ENCODE peak calls at places on chromosome 11, in five cellular contexts. M is activated CD4-positive, alpha-beta T cell treated with anti-CD3 and anti-CD28 coated beads, Interleukin-2, amount 50 U/mL, for 48 hours; F is cardiac muscle cell; V is T follicular helper cell; R is osteocyte. G is an unnamed sample.
A peak's percentile ranks its signal among the peaks of the same experiment; 100 is the strongest.

GRCh38 chr11:89625171-89625570 is 84.9 kb upstream of the TRIM77 start:
- DNase-seq in F (no peak), V (no peak), R (no peak), M (no peak), G (no peak)

GRCh38 chr11:98793276-98793675 is 227.5 kb upstream of the CNTN5 start:
- DNase-seq in V (no peak), F (no peak), M (no peak), R (no peak), G (no peak)

GRCh38 chr11:108216988-108217387 is 5.5 kb downstream of the NPAT start:
- DNase-seq in R (no peak), V (no peak), F (no peak), M (no peak), G (no peak)

GRCh38 chr11:2428322-2428795 is 16.0 kb downstream of the TRPM5 start:
- DNase-seq in M (peak; percentile 90), R (no peak), F (peak; percentile 62), V (peak; percentile 85), G (peak; percentile 10)

GRCh38 chr11:120686516-120686915 is 175.0 kb downstream of the GRIK4 start:
- DNase-seq in V (no peak), F (no peak), R (no peak), M (no peak), G (no peak)

GRCh38 chr11:57566564-57567209 is 785 bp downstream of the UBE2L6 start:
- DNase-seq in M (peak; percentile 13), V (no peak), F (peak; percentile 10), R (no peak), G (no peak)

GRCh38 chr11:66457826-66458225 is 8.9 kb upstream of the PELI3 start:
- DNase-seq in M (no peak), R (no peak), V (no peak), F (no peak), G (no peak)

GRCh38 chr11:65590240-65590738 is 5.3 kb downstream of the KCNK7 start:
- DNase-seq in M (no peak), F (peak; percentile 50), V (no peak), R (no peak), G (no peak)

GRCh38 chr11:122157540-122158173 is 41.6 kb upstream of the BLID start:
- DNase-seq in F (peak; percentile 41), M (no peak), R (no peak), V (no peak), G (no peak)

GRCh38 chr11:34165786-34166557 is 60.5 kb downstream of the NAT10 start:
- DNase-seq in R (no peak), F (no peak), M (no peak), V (no peak), G (no peak)

GRCh38 chr11:47508595-47509555 is 44.1 kb downstream of the CELF1 start:
- DNase-seq in M (peak; percentile 29), V (no peak), R (no peak), F (no peak), G (no peak)

GRCh38 chr11:279966-280761 is 2.0 kb downstream of the NLRP6 start:
- DNase-seq in M (no peak), R (no peak), V (peak; percentile 41), F (peak; percentile 47), G (no peak)

GRCh38 chr11:80727315-80727714 is 1286.5 kb upstream of the TENM4 start:
- DNase-seq in F (peak; percentile 41), M (no peak), R (no peak), V (no peak), G (no peak)

GRCh38 chr11:95680169-95680929 is 109.2 kb downstream of the FAM76B start:
- DNase-seq in R (no peak), M (no peak), F (peak; percentile 86), V (no peak), G (no peak)

GRCh38 chr11:64482588-64482987 is 108.4 kb upstream of the SLC22A12 start:
- DNase-seq in R (no peak), V (no peak), M (no peak), F (no peak), G (no peak)

GRCh38 chr11:86431258-86431657 is 56.6 kb downstream of the CCDC81 start:
- DNase-seq in M (no peak), F (no peak), V (no peak), R (no peak), G (no peak)

GRCh38 chr11:65423516-65424199 is 1.1 kb downstream of the NEAT1 start:
- DNase-seq in V (no peak), R (peak; percentile 74), F (peak; percentile 73), M (no peak), G (no peak)

GRCh38 chr11:10322830-10323792 is 18.2 kb downstream of the ADM start:
- DNase-seq in M (peak; percentile 51), R (no peak), F (peak; percentile 90), V (no peak), G (no peak)

GRCh38 chr11:65501005-65501529 is 2.2 kb downstream of the MALAT1 start:
- DNase-seq in M (no peak), V (no peak), R (no peak), F (no peak), G (no peak)

GRCh38 chr11:48019230-48019584 is 38.8 kb downstream of the PTPRJ start:
- DNase-seq in F (peak; percentile 44), M (peak; percentile 37), V (no peak), R (no peak), G (no peak)

GRCh38 chr11:34886609-34887008 is 29.6 kb downstream of the APIP start:
- DNase-seq in F (no peak), R (no peak), V (no peak), M (no peak), G (no peak)

GRCh38 chr11:29452131-29452530 is 564.7 kb downstream of the KCNA4 start:
- DNase-seq in R (no peak), V (no peak), F (peak; percentile 71), M (no peak), G (no peak)

GRCh38 chr11:68828957-68829356 is 12.8 kb downstream of the CPT1A start:
- DNase-seq in M (no peak), F (no peak), R (no peak), V (no peak), G (no peak)

GRCh38 chr11:35364101-35364780 is 55.1 kb downstream of the SLC1A2 start:
- DNase-seq in F (peak; percentile 93), V (no peak), M (no peak), R (peak; percentile 88), G (peak; percentile 66)

GRCh38 chr11:107927559-107927958 is 689 bp upstream of the RAB39A start:
- DNase-seq in R (no peak), F (no peak), M (no peak), V (no peak), G (no peak)

GRCh38 chr11:111335124-111335535 is 36.8 kb downstream of the POU2AF3 start:
- DNase-seq in R (no peak), M (no peak), F (no peak), V (no peak), G (no peak)

G was measured in smooth muscle cell of the brain vasculature.